ENCODE peak calls at places on chromosomes 2 and 18, in four cellular contexts. Z is KG1, L is hypothalamus, D is cardiac muscle cell. A is an unnamed sample.

GRCh38 chr2:127917916-127918315 is 32.2 kb upstream of the AMMECR1L start:
- DNase-seq in D (no peak), L (no peak), Z (no peak), A (no peak)

GRCh38 chr18:37364237-37364636 is 201.4 kb downstream of the CELF4 start:
- DNase-seq in D (peak), L (peak), Z (no peak), A (no peak)

GRCh38 chr2:160355080-160355479 is 138.5 kb downstream of the RBMS1 start:
- DNase-seq in L (no peak), D (no peak), Z (no peak), A (no peak)

GRCh38 chr2:56313541-56313940 is 129.8 kb downstream of the CCDC85A start:
- DNase-seq in D (no peak), Z (no peak), L (no peak), A (no peak)

GRCh38 chr2:133362061-133362476 is 206.2 kb downstream of the NCKAP5 start:
- DNase-seq in L (no peak), D (no peak), Z (no peak), A (no peak)

GRCh38 chr2:226362991-226363390 is 436.6 kb downstream of the IRS1 start:
- DNase-seq in Z (no peak), L (no peak), D (no peak), A (no peak)

GRCh38 chr2:187966924-187967323 is 324.8 kb upstream of the GULP1 start:
- DNase-seq in L (no peak), D (no peak), Z (no peak), A (no peak)

GRCh38 chr18:76405280-76405679 is 89.8 kb downstream of the ZNF516 start:
- DNase-seq in L (no peak), D (no peak), Z (no peak), A (no peak)

GRCh38 chr2:200301953-200302628 is 4.4 kb upstream of the SPATS2L start:
- DNase-seq in Z (no peak), D (no peak), L (no peak), A (no peak)

GRCh38 chr18:60047556-60047955 is 147.8 kb downstream of the PMAIP1 start:
- DNase-seq in L (no peak), Z (no peak), D (no peak), A (no peak)

GRCh38 chr18:53101719-53102118 is 761.7 kb downstream of the DCC start:
- DNase-seq in D (peak), L (no peak), Z (no peak), A (no peak)

GRCh38 chr18:11037841-11038240 is 111.5 kb downstream of the PIEZO2 start:
- DNase-seq in D (no peak), Z (no peak), L (no peak), A (no peak)

GRCh38 chr2:161020437-161020836 is 139.8 kb upstream of the TANK start:
- DNase-seq in L (no peak), Z (no peak), D (no peak), A (no peak)

GRCh38 chr18:58310517-58310916 is 266.5 kb downstream of the NEDD4L start:
- DNase-seq in L (no peak), D (no peak), Z (no peak), A (no peak)

GRCh38 chr2:239012228-239012627 is 164.3 kb downstream of the TWIST2 start:
- DNase-seq in Z (no peak), L (no peak), D (no peak), A (no peak)

GRCh38 chr2:25955036-25955435 is 27.3 kb downstream of the KIF3C start:
- DNase-seq in D (no peak), L (no peak), Z (no peak), A (no peak)

GRCh38 chr2:61436092-61436491 is 34.8 kb downstream of the USP34 start:
- DNase-seq in Z (no peak), L (no peak), D (no peak), A (no peak)

GRCh38 chr2:80238692-80239469 is 65.7 kb downstream of the LRRTM1 start:
- DNase-seq in Z (no peak), L (no peak), D (peak), A (no peak)

GRCh38 chr2:225040862-225041209 is 1.4 kb downstream of the DOCK10 start:
- DNase-seq in D (no peak), L (no peak), Z (no peak), A (peak)

GRCh38 chr2:18159899-18160298 is 281.4 kb downstream of the KCNS3 start:
- DNase-seq in L (no peak), D (no peak), Z (no peak), A (no peak)

GRCh38 chr18:78496095-78496494 is 483.5 kb upstream of the SALL3 start:
- DNase-seq in L (no peak), D (no peak), Z (no peak), A (no peak)

GRCh38 chr2:209340522-209340921 is 83.3 kb upstream of the MAP2 start:
- DNase-seq in L (no peak), D (no peak), Z (no peak), A (no peak)

GRCh38 chr2:84919885-84920580 is 14.6 kb downstream of the TMSB10 start:
- DNase-seq in D (no peak), Z (no peak), L (peak), A (peak)

GRCh38 chr2:65957886-65958285 is 477.0 kb upstream of the MEIS1 start:
- DNase-seq in Z (no peak), D (peak), L (no peak), A (no peak)

GRCh38 chr2:46136953-46137352 is 160.3 kb upstream of the EPAS1 start:
- DNase-seq in D (no peak), Z (no peak), L (no peak), A (no peak)

GRCh38 chr2:99680946-99681345 is 191.1 kb upstream of the REV1 start:
- DNase-seq in Z (no peak), L (no peak), D (no peak), A (no peak)

GRCh38 chr2:239275871-239276812 is 124.7 kb downstream of the HDAC4 start:
- DNase-seq in D (no peak), Z (no peak), L (peak), A (no peak)

GRCh38 chr2:180463608-180464007 is 456.5 kb upstream of the CWC22 start:
- DNase-seq in D (no peak), L (no peak), Z (no peak), A (no peak)

GRCh38 chr2:49035477-49035876 is 118.8 kb downstream of the FSHR start:
- DNase-seq in L (no peak), D (no peak), Z (no peak), A (no peak)

GRCh38 chr2:170465241-170465640 is 249.9 kb upstream of the SP5 start:
- DNase-seq in D (no peak), Z (no peak), L (no peak), A (no peak)

GRCh38 chr2:186308347-186308746 is 177.7 kb upstream of the ZC3H15 start:
- DNase-seq in Z (no peak), D (no peak), L (no peak), A (no peak)

GRCh38 chr2:200763422-200763821 is 48.3 kb upstream of the BZW1 start:
- DNase-seq in Z (no peak), L (no peak), D (no peak), A (no peak)

GRCh38 chr2:109087055-109087663 is 41.8 kb upstream of the SH3RF3 start:
- DNase-seq in L (no peak), D (no peak), Z (no peak), A (no peak)

GRCh38 chr2:169748316-169748715 is 14.7 kb downstream of the KLHL23 start:
- DNase-seq in D (no peak), Z (no peak), L (no peak), A (no peak)

GRCh38 chr2:15429032-15429431 is 132.1 kb downstream of the NBAS start:
- DNase-seq in Z (no peak), D (no peak), L (no peak), A (no peak)

A was measured in T-helper 1 cell.